ENCODE peak calls at places on chromosomes 3 and 15, in seven cellular contexts. One of them, this sample, is unnamed.

GRCh38 chr15:78007211-78007956 is 70.1 kb downstream of the TBC1D2B start:
- DNase-seq in caudate nucleus: no peak
- DNase-seq in activated T-helper 2 cell treated with anti-CD3 and anti-CD28 coated beads, Interferon-gamma antibody, Interleukin-2, Interleukin-4, amounts not matched to agents 10 μg/mL and 5 μg/mL and 100 μg/mL, durations not matched to agents 14 hours and 24 hours and 36 hours: no peak
- DNase-seq in activated T-cell treated with anti-CD3 and anti-CD28 coated beads, Interleukin-2, amount 50 U/mL, for 48 hours: no peak
- DNase-seq in MCF 10A: no peak
- DNase-seq in mesothelial cell of epicardium: no peak
- DNase-seq in HTR-8/SVneo: no peak
- DNase-seq in this sample: no peak

GRCh38 chr3:113377158-113377557 is 64.1 kb downstream of the CFAP44 start:
- DNase-seq in activated T-cell treated with anti-CD3 and anti-CD28 coated beads, Interleukin-2, amount 50 U/mL, for 48 hours: no peak
- DNase-seq in caudate nucleus: no peak
- DNase-seq in MCF 10A: no peak
- DNase-seq in mesothelial cell of epicardium: no peak
- DNase-seq in HTR-8/SVneo: no peak
- DNase-seq in activated T-helper 2 cell treated with anti-CD3 and anti-CD28 coated beads, Interferon-gamma antibody, Interleukin-2, Interleukin-4, amounts not matched to agents 10 μg/mL and 5 μg/mL and 100 μg/mL, durations not matched to agents 14 hours and 24 hours and 36 hours: no peak
- DNase-seq in this sample: no peak

GRCh38 chr3:33299395-33300081 is 22.3 kb downstream of the FBXL2 start:
- DNase-seq in mesothelial cell of epicardium: no peak
- DNase-seq in MCF 10A: peak
- DNase-seq in activated T-helper 2 cell treated with anti-CD3 and anti-CD28 coated beads, Interferon-gamma antibody, Interleukin-2, Interleukin-4, amounts not matched to agents 10 μg/mL and 5 μg/mL and 100 μg/mL, durations not matched to agents 14 hours and 24 hours and 36 hours: no peak
- DNase-seq in activated T-cell treated with anti-CD3 and anti-CD28 coated beads, Interleukin-2, amount 50 U/mL, for 48 hours: no peak
- DNase-seq in HTR-8/SVneo: peak
- DNase-seq in caudate nucleus: no peak
- DNase-seq in this sample: no peak

GRCh38 chr3:146473726-146474125 is 4.4 kb upstream of the PLSCR2 start:
- DNase-seq in activated T-cell treated with anti-CD3 and anti-CD28 coated beads, Interleukin-2, amount 50 U/mL, for 48 hours: no peak
- DNase-seq in activated T-helper 2 cell treated with anti-CD3 and anti-CD28 coated beads, Interferon-gamma antibody, Interleukin-2, Interleukin-4, amounts not matched to agents 10 μg/mL and 5 μg/mL and 100 μg/mL, durations not matched to agents 14 hours and 24 hours and 36 hours: no peak
- DNase-seq in MCF 10A: no peak
- DNase-seq in mesothelial cell of epicardium: no peak
- DNase-seq in caudate nucleus: no peak
- DNase-seq in HTR-8/SVneo: no peak
- DNase-seq in this sample: no peak

GRCh38 chr15:78855746-78856145 is 16.9 kb upstream of the MORF4L1 start:
- DNase-seq in MCF 10A: no peak
- DNase-seq in activated T-helper 2 cell treated with anti-CD3 and anti-CD28 coated beads, Interferon-gamma antibody, Interleukin-2, Interleukin-4, amounts not matched to agents 10 μg/mL and 5 μg/mL and 100 μg/mL, durations not matched to agents 14 hours and 24 hours and 36 hours: no peak
- DNase-seq in mesothelial cell of epicardium: no peak
- DNase-seq in HTR-8/SVneo: no peak
- DNase-seq in activated T-cell treated with anti-CD3 and anti-CD28 coated beads, Interleukin-2, amount 50 U/mL, for 48 hours: no peak
- DNase-seq in caudate nucleus: no peak
- DNase-seq in this sample: no peak

GRCh38 chr3:41288785-41289184 is 89.5 kb downstream of the CTNNB1 start:
- DNase-seq in MCF 10A: no peak
- DNase-seq in activated T-cell treated with anti-CD3 and anti-CD28 coated beads, Interleukin-2, amount 50 U/mL, for 48 hours: no peak
- DNase-seq in activated T-helper 2 cell treated with anti-CD3 and anti-CD28 coated beads, Interferon-gamma antibody, Interleukin-2, Interleukin-4, amounts not matched to agents 10 μg/mL and 5 μg/mL and 100 μg/mL, durations not matched to agents 14 hours and 24 hours and 36 hours: no peak
- DNase-seq in HTR-8/SVneo: no peak
- DNase-seq in mesothelial cell of epicardium: no peak
- DNase-seq in caudate nucleus: no peak
- DNase-seq in this sample: no peak

GRCh38 chr3:113698891-113699465 is 2.5 kb upstream of the USF3 start:
- DNase-seq in caudate nucleus: no peak
- DNase-seq in MCF 10A: no peak
- DNase-seq in activated T-cell treated with anti-CD3 and anti-CD28 coated beads, Interleukin-2, amount 50 U/mL, for 48 hours: no peak
- DNase-seq in activated T-helper 2 cell treated with anti-CD3 and anti-CD28 coated beads, Interferon-gamma antibody, Interleukin-2, Interleukin-4, amounts not matched to agents 10 μg/mL and 5 μg/mL and 100 μg/mL, durations not matched to agents 14 hours and 24 hours and 36 hours: no peak
- DNase-seq in mesothelial cell of epicardium: no peak
- DNase-seq in HTR-8/SVneo: no peak
- DNase-seq in this sample: no peak

GRCh38 chr3:195893121-195893449 is 15.3 kb downstream of the TNK2 start:
- DNase-seq in activated T-helper 2 cell treated with anti-CD3 and anti-CD28 coated beads, Interferon-gamma antibody, Interleukin-2, Interleukin-4, amounts not matched to agents 10 μg/mL and 5 μg/mL and 100 μg/mL, durations not matched to agents 14 hours and 24 hours and 36 hours: no peak
- DNase-seq in HTR-8/SVneo: no peak
- DNase-seq in activated T-cell treated with anti-CD3 and anti-CD28 coated beads, Interleukin-2, amount 50 U/mL, for 48 hours: no peak
- DNase-seq in mesothelial cell of epicardium: no peak
- DNase-seq in MCF 10A: no peak
- DNase-seq in caudate nucleus: peak
- DNase-seq in this sample: no peak

GRCh38 chr3:58082047-58082446 is 73.8 kb downstream of the FLNB start:
- DNase-seq in activated T-helper 2 cell treated with anti-CD3 and anti-CD28 coated beads, Interferon-gamma antibody, Interleukin-2, Interleukin-4, amounts not matched to agents 10 μg/mL and 5 μg/mL and 100 μg/mL, durations not matched to agents 14 hours and 24 hours and 36 hours: peak
- DNase-seq in activated T-cell treated with anti-CD3 and anti-CD28 coated beads, Interleukin-2, amount 50 U/mL, for 48 hours: no peak
- DNase-seq in MCF 10A: no peak
- DNase-seq in HTR-8/SVneo: peak
- DNase-seq in mesothelial cell of epicardium: no peak
- DNase-seq in caudate nucleus: no peak
- DNase-seq in this sample: no peak

GRCh38 chr3:30535515-30535914 is 70.9 kb upstream of the TGFBR2 start:
- DNase-seq in mesothelial cell of epicardium: no peak
- DNase-seq in MCF 10A: no peak
- DNase-seq in HTR-8/SVneo: no peak
- DNase-seq in caudate nucleus: no peak
- DNase-seq in activated T-cell treated with anti-CD3 and anti-CD28 coated beads, Interleukin-2, amount 50 U/mL, for 48 hours: no peak
- DNase-seq in activated T-helper 2 cell treated with anti-CD3 and anti-CD28 coated beads, Interferon-gamma antibody, Interleukin-2, Interleukin-4, amounts not matched to agents 10 μg/mL and 5 μg/mL and 100 μg/mL, durations not matched to agents 14 hours and 24 hours and 36 hours: no peak
- DNase-seq in this sample: no peak

GRCh38 chr3:76199382-76199781 is 414.0 kb upstream of the ZNF717 start:
- DNase-seq in caudate nucleus: no peak
- DNase-seq in MCF 10A: no peak
- DNase-seq in activated T-helper 2 cell treated with anti-CD3 and anti-CD28 coated beads, Interferon-gamma antibody, Interleukin-2, Interleukin-4, amounts not matched to agents 10 μg/mL and 5 μg/mL and 100 μg/mL, durations not matched to agents 14 hours and 24 hours and 36 hours: no peak
- DNase-seq in activated T-cell treated with anti-CD3 and anti-CD28 coated beads, Interleukin-2, amount 50 U/mL, for 48 hours: no peak
- DNase-seq in HTR-8/SVneo: no peak
- DNase-seq in mesothelial cell of epicardium: no peak
- DNase-seq in this sample: no peak

GRCh38 chr3:15804553-15805095 is 6.8 kb upstream of the ANKRD28 start:
- DNase-seq in caudate nucleus: no peak
- DNase-seq in HTR-8/SVneo: no peak
- DNase-seq in MCF 10A: no peak
- DNase-seq in activated T-cell treated with anti-CD3 and anti-CD28 coated beads, Interleukin-2, amount 50 U/mL, for 48 hours: no peak
- DNase-seq in activated T-helper 2 cell treated with anti-CD3 and anti-CD28 coated beads, Interferon-gamma antibody, Interleukin-2, Interleukin-4, amounts not matched to agents 10 μg/mL and 5 μg/mL and 100 μg/mL, durations not matched to agents 14 hours and 24 hours and 36 hours: no peak
- DNase-seq in mesothelial cell of epicardium: no peak
- DNase-seq in this sample: no peak

GRCh38 chr15:25674948-25675347 is 188.2 kb downstream of the ATP10A start:
- DNase-seq in HTR-8/SVneo: no peak
- DNase-seq in mesothelial cell of epicardium: no peak
- DNase-seq in activated T-helper 2 cell treated with anti-CD3 and anti-CD28 coated beads, Interferon-gamma antibody, Interleukin-2, Interleukin-4, amounts not matched to agents 10 μg/mL and 5 μg/mL and 100 μg/mL, durations not matched to agents 14 hours and 24 hours and 36 hours: no peak
- DNase-seq in MCF 10A: no peak
- DNase-seq in activated T-cell treated with anti-CD3 and anti-CD28 coated beads, Interleukin-2, amount 50 U/mL, for 48 hours: no peak
- DNase-seq in caudate nucleus: no peak
- DNase-seq in this sample: no peak

GRCh38 chr15:77538793-77539487 is 93.8 kb downstream of the LINGO1 start:
- DNase-seq in MCF 10A: peak
- DNase-seq in activated T-cell treated with anti-CD3 and anti-CD28 coated beads, Interleukin-2, amount 50 U/mL, for 48 hours: no peak
- DNase-seq in HTR-8/SVneo: no peak
- DNase-seq in caudate nucleus: no peak
- DNase-seq in mesothelial cell of epicardium: no peak
- DNase-seq in activated T-helper 2 cell treated with anti-CD3 and anti-CD28 coated beads, Interferon-gamma antibody, Interleukin-2, Interleukin-4, amounts not matched to agents 10 μg/mL and 5 μg/mL and 100 μg/mL, durations not matched to agents 14 hours and 24 hours and 36 hours: no peak
- DNase-seq in this sample: no peak

GRCh38 chr3:169116056-169116693 is 547.3 kb downstream of the MECOM start:
- DNase-seq in MCF 10A: no peak
- DNase-seq in activated T-helper 2 cell treated with anti-CD3 and anti-CD28 coated beads, Interferon-gamma antibody, Interleukin-2, Interleukin-4, amounts not matched to agents 10 μg/mL and 5 μg/mL and 100 μg/mL, durations not matched to agents 14 hours and 24 hours and 36 hours: no peak
- DNase-seq in caudate nucleus: no peak
- DNase-seq in HTR-8/SVneo: no peak
- DNase-seq in mesothelial cell of epicardium: no peak
- DNase-seq in activated T-cell treated with anti-CD3 and anti-CD28 coated beads, Interleukin-2, amount 50 U/mL, for 48 hours: no peak
- DNase-seq in this sample: no peak

GRCh38 chr15:37134244-37134643 is 33.9 kb upstream of the MEIS2 start:
- DNase-seq in HTR-8/SVneo: no peak
- DNase-seq in mesothelial cell of epicardium: no peak
- DNase-seq in MCF 10A: no peak
- DNase-seq in activated T-helper 2 cell treated with anti-CD3 and anti-CD28 coated beads, Interferon-gamma antibody, Interleukin-2, Interleukin-4, amounts not matched to agents 10 μg/mL and 5 μg/mL and 100 μg/mL, durations not matched to agents 14 hours and 24 hours and 36 hours: no peak
- DNase-seq in caudate nucleus: no peak
- DNase-seq in activated T-cell treated with anti-CD3 and anti-CD28 coated beads, Interleukin-2, amount 50 U/mL, for 48 hours: no peak
- DNase-seq in this sample: no peak

GRCh38 chr3:9808345-9809037 is 1.6 kb upstream of the TTLL3 start:
- DNase-seq in activated T-helper 2 cell treated with anti-CD3 and anti-CD28 coated beads, Interferon-gamma antibody, Interleukin-2, Interleukin-4, amounts not matched to agents 10 μg/mL and 5 μg/mL and 100 μg/mL, durations not matched to agents 14 hours and 24 hours and 36 hours: peak
- DNase-seq in MCF 10A: peak
- DNase-seq in caudate nucleus: no peak
- DNase-seq in mesothelial cell of epicardium: no peak
- DNase-seq in HTR-8/SVneo: no peak
- DNase-seq in activated T-cell treated with anti-CD3 and anti-CD28 coated beads, Interleukin-2, amount 50 U/mL, for 48 hours: peak
- DNase-seq in this sample: no peak

GRCh38 chr15:36359286-36359685 is 220.1 kb upstream of the CDIN1 start:
- DNase-seq in mesothelial cell of epicardium: no peak
- DNase-seq in activated T-helper 2 cell treated with anti-CD3 and anti-CD28 coated beads, Interferon-gamma antibody, Interleukin-2, Interleukin-4, amounts not matched to agents 10 μg/mL and 5 μg/mL and 100 μg/mL, durations not matched to agents 14 hours and 24 hours and 36 hours: no peak
- DNase-seq in HTR-8/SVneo: no peak
- DNase-seq in MCF 10A: no peak
- DNase-seq in caudate nucleus: no peak
- DNase-seq in activated T-cell treated with anti-CD3 and anti-CD28 coated beads, Interleukin-2, amount 50 U/mL, for 48 hours: no peak
- DNase-seq in this sample: no peak

GRCh38 chr15:60917469-60918130 is 311.5 kb downstream of the RORA start:
- DNase-seq in caudate nucleus: no peak
- DNase-seq in HTR-8/SVneo: no peak
- DNase-seq in mesothelial cell of epicardium: no peak
- DNase-seq in MCF 10A: no peak
- DNase-seq in activated T-cell treated with anti-CD3 and anti-CD28 coated beads, Interleukin-2, amount 50 U/mL, for 48 hours: no peak
- DNase-seq in activated T-helper 2 cell treated with anti-CD3 and anti-CD28 coated beads, Interferon-gamma antibody, Interleukin-2, Interleukin-4, amounts not matched to agents 10 μg/mL and 5 μg/mL and 100 μg/mL, durations not matched to agents 14 hours and 24 hours and 36 hours: no peak
- DNase-seq in this sample: no peak

GRCh38 chr15:69074011-69074842 is 59.7 kb downstream of the NOX5 start:
- DNase-seq in caudate nucleus: no peak
- DNase-seq in MCF 10A: peak
- DNase-seq in activated T-helper 2 cell treated with anti-CD3 and anti-CD28 coated beads, Interferon-gamma antibody, Interleukin-2, Interleukin-4, amounts not matched to agents 10 μg/mL and 5 μg/mL and 100 μg/mL, durations not matched to agents 14 hours and 24 hours and 36 hours: no peak
- DNase-seq in activated T-cell treated with anti-CD3 and anti-CD28 coated beads, Interleukin-2, amount 50 U/mL, for 48 hours: no peak
- DNase-seq in HTR-8/SVneo: peak
- DNase-seq in mesothelial cell of epicardium: peak
- DNase-seq in this sample: peak

GRCh38 chr3:183182073-183182472 is 19.5 kb upstream of the LAMP3 start:
- DNase-seq in MCF 10A: no peak
- DNase-seq in mesothelial cell of epicardium: no peak
- DNase-seq in caudate nucleus: no peak
- DNase-seq in activated T-cell treated with anti-CD3 and anti-CD28 coated beads, Interleukin-2, amount 50 U/mL, for 48 hours: no peak
- DNase-seq in HTR-8/SVneo: no peak
- DNase-seq in activated T-helper 2 cell treated with anti-CD3 and anti-CD28 coated beads, Interferon-gamma antibody, Interleukin-2, Interleukin-4, amounts not matched to agents 10 μg/mL and 5 μg/mL and 100 μg/mL, durations not matched to agents 14 hours and 24 hours and 36 hours: no peak
- DNase-seq in this sample: no peak

GRCh38 chr3:188627652-188628051 is 473.7 kb downstream of the LPP start:
- DNase-seq in mesothelial cell of epicardium: no peak
- DNase-seq in caudate nucleus: no peak
- DNase-seq in MCF 10A: peak
- DNase-seq in activated T-cell treated with anti-CD3 and anti-CD28 coated beads, Interleukin-2, amount 50 U/mL, for 48 hours: no peak
- DNase-seq in activated T-helper 2 cell treated with anti-CD3 and anti-CD28 coated beads, Interferon-gamma antibody, Interleukin-2, Interleukin-4, amounts not matched to agents 10 μg/mL and 5 μg/mL and 100 μg/mL, durations not matched to agents 14 hours and 24 hours and 36 hours: no peak
- DNase-seq in HTR-8/SVneo: peak
- DNase-seq in this sample: peak

GRCh38 chr15:87739866-87740265 is 516.7 kb downstream of the NTRK3 start:
- DNase-seq in caudate nucleus: no peak
- DNase-seq in mesothelial cell of epicardium: no peak
- DNase-seq in activated T-cell treated with anti-CD3 and anti-CD28 coated beads, Interleukin-2, amount 50 U/mL, for 48 hours: no peak
- DNase-seq in HTR-8/SVneo: no peak
- DNase-seq in MCF 10A: no peak
- DNase-seq in activated T-helper 2 cell treated with anti-CD3 and anti-CD28 coated beads, Interferon-gamma antibody, Interleukin-2, Interleukin-4, amounts not matched to agents 10 μg/mL and 5 μg/mL and 100 μg/mL, durations not matched to agents 14 hours and 24 hours and 36 hours: no peak
- DNase-seq in this sample: no peak

GRCh38 chr3:14460342-14461005 is 58.1 kb downstream of the SLC6A6 start:
- DNase-seq in activated T-cell treated with anti-CD3 and anti-CD28 coated beads, Interleukin-2, amount 50 U/mL, for 48 hours: no peak
- DNase-seq in caudate nucleus: peak
- DNase-seq in activated T-helper 2 cell treated with anti-CD3 and anti-CD28 coated beads, Interferon-gamma antibody, Interleukin-2, Interleukin-4, amounts not matched to agents 10 μg/mL and 5 μg/mL and 100 μg/mL, durations not matched to agents 14 hours and 24 hours and 36 hours: no peak
- DNase-seq in MCF 10A: peak
- DNase-seq in HTR-8/SVneo: no peak
- DNase-seq in mesothelial cell of epicardium: no peak
- DNase-seq in this sample: no peak

GRCh38 chr3:174251696-174252095 is 607.4 kb upstream of the NAALADL2 start:
- DNase-seq in activated T-helper 2 cell treated with anti-CD3 and anti-CD28 coated beads, Interferon-gamma antibody, Interleukin-2, Interleukin-4, amounts not matched to agents 10 μg/mL and 5 μg/mL and 100 μg/mL, durations not matched to agents 14 hours and 24 hours and 36 hours: no peak
- DNase-seq in activated T-cell treated with anti-CD3 and anti-CD28 coated beads, Interleukin-2, amount 50 U/mL, for 48 hours: no peak
- DNase-seq in caudate nucleus: no peak
- DNase-seq in mesothelial cell of epicardium: no peak
- DNase-seq in HTR-8/SVneo: no peak
- DNase-seq in MCF 10A: no peak
- DNase-seq in this sample: no peak

GRCh38 chr3:67357610-67358458 is 296.6 kb downstream of the SUCLG2 start:
- DNase-seq in caudate nucleus: no peak
- DNase-seq in activated T-cell treated with anti-CD3 and anti-CD28 coated beads, Interleukin-2, amount 50 U/mL, for 48 hours: no peak
- DNase-seq in HTR-8/SVneo: peak
- DNase-seq in mesothelial cell of epicardium: no peak
- DNase-seq in activated T-helper 2 cell treated with anti-CD3 and anti-CD28 coated beads, Interferon-gamma antibody, Interleukin-2, Interleukin-4, amounts not matched to agents 10 μg/mL and 5 μg/mL and 100 μg/mL, durations not matched to agents 14 hours and 24 hours and 36 hours: no peak
- DNase-seq in MCF 10A: peak
- DNase-seq in this sample: peak

GRCh38 chr3:113212155-113212844 is 943 bp downstream of the BOC start:
- DNase-seq in activated T-helper 2 cell treated with anti-CD3 and anti-CD28 coated beads, Interferon-gamma antibody, Interleukin-2, Interleukin-4, amounts not matched to agents 10 μg/mL and 5 μg/mL and 100 μg/mL, durations not matched to agents 14 hours and 24 hours and 36 hours: no peak
- DNase-seq in activated T-cell treated with anti-CD3 and anti-CD28 coated beads, Interleukin-2, amount 50 U/mL, for 48 hours: peak
- DNase-seq in caudate nucleus: peak
- DNase-seq in mesothelial cell of epicardium: no peak
- DNase-seq in MCF 10A: no peak
- DNase-seq in HTR-8/SVneo: peak
- DNase-seq in this sample: no peak

GRCh38 chr15:85810075-85810474 is 15.3 kb upstream of the KLHL25 start:
- DNase-seq in activated T-helper 2 cell treated with anti-CD3 and anti-CD28 coated beads, Interferon-gamma antibody, Interleukin-2, Interleukin-4, amounts not matched to agents 10 μg/mL and 5 μg/mL and 100 μg/mL, durations not matched to agents 14 hours and 24 hours and 36 hours: no peak
- DNase-seq in HTR-8/SVneo: no peak
- DNase-seq in activated T-cell treated with anti-CD3 and anti-CD28 coated beads, Interleukin-2, amount 50 U/mL, for 48 hours: no peak
- DNase-seq in caudate nucleus: no peak
- DNase-seq in MCF 10A: peak
- DNase-seq in mesothelial cell of epicardium: no peak
- DNase-seq in this sample: no peak

GRCh38 chr3:97882975-97883598 is 61.3 kb downstream of the CRYBG3 start:
- DNase-seq in HTR-8/SVneo: peak
- DNase-seq in activated T-cell treated with anti-CD3 and anti-CD28 coated beads, Interleukin-2, amount 50 U/mL, for 48 hours: no peak
- DNase-seq in MCF 10A: peak
- DNase-seq in mesothelial cell of epicardium: no peak
- DNase-seq in caudate nucleus: no peak
- DNase-seq in activated T-helper 2 cell treated with anti-CD3 and anti-CD28 coated beads, Interferon-gamma antibody, Interleukin-2, Interleukin-4, amounts not matched to agents 10 μg/mL and 5 μg/mL and 100 μg/mL, durations not matched to agents 14 hours and 24 hours and 36 hours: no peak
- DNase-seq in this sample: no peak

GRCh38 chr3:118478706-118479276 is 555.9 kb downstream of the IGSF11 start:
- DNase-seq in MCF 10A: no peak
- DNase-seq in caudate nucleus: no peak
- DNase-seq in HTR-8/SVneo: no peak
- DNase-seq in activated T-helper 2 cell treated with anti-CD3 and anti-CD28 coated beads, Interferon-gamma antibody, Interleukin-2, Interleukin-4, amounts not matched to agents 10 μg/mL and 5 μg/mL and 100 μg/mL, durations not matched to agents 14 hours and 24 hours and 36 hours: no peak
- DNase-seq in activated T-cell treated with anti-CD3 and anti-CD28 coated beads, Interleukin-2, amount 50 U/mL, for 48 hours: no peak
- DNase-seq in mesothelial cell of epicardium: no peak
- DNase-seq in this sample: no peak

GRCh38 chr3:49339593-49339946 is 283 bp downstream of the USP4 start:
- DNase-seq in HTR-8/SVneo: no peak
- DNase-seq in MCF 10A: no peak
- DNase-seq in activated T-helper 2 cell treated with anti-CD3 and anti-CD28 coated beads, Interferon-gamma antibody, Interleukin-2, Interleukin-4, amounts not matched to agents 10 μg/mL and 5 μg/mL and 100 μg/mL, durations not matched to agents 14 hours and 24 hours and 36 hours: peak
- DNase-seq in mesothelial cell of epicardium: no peak
- DNase-seq in activated T-cell treated with anti-CD3 and anti-CD28 coated beads, Interleukin-2, amount 50 U/mL, for 48 hours: peak
- DNase-seq in caudate nucleus: no peak
- DNase-seq in this sample: no peak

GRCh38 chr3:138456961-138457862 is 22.8 kb downstream of the ESYT3 start:
- DNase-seq in caudate nucleus: no peak
- DNase-seq in HTR-8/SVneo: no peak
- DNase-seq in MCF 10A: no peak
- DNase-seq in mesothelial cell of epicardium: no peak
- DNase-seq in activated T-helper 2 cell treated with anti-CD3 and anti-CD28 coated beads, Interferon-gamma antibody, Interleukin-2, Interleukin-4, amounts not matched to agents 10 μg/mL and 5 μg/mL and 100 μg/mL, durations not matched to agents 14 hours and 24 hours and 36 hours: no peak
- DNase-seq in activated T-cell treated with anti-CD3 and anti-CD28 coated beads, Interleukin-2, amount 50 U/mL, for 48 hours: no peak
- DNase-seq in this sample: no peak

GRCh38 chr3:114319453-114319852 is 25.6 kb downstream of the TIGIT start:
- DNase-seq in MCF 10A: peak
- DNase-seq in mesothelial cell of epicardium: no peak
- DNase-seq in activated T-helper 2 cell treated with anti-CD3 and anti-CD28 coated beads, Interferon-gamma antibody, Interleukin-2, Interleukin-4, amounts not matched to agents 10 μg/mL and 5 μg/mL and 100 μg/mL, durations not matched to agents 14 hours and 24 hours and 36 hours: no peak
- DNase-seq in HTR-8/SVneo: peak
- DNase-seq in caudate nucleus: no peak
- DNase-seq in activated T-cell treated with anti-CD3 and anti-CD28 coated beads, Interleukin-2, amount 50 U/mL, for 48 hours: no peak
- DNase-seq in this sample: no peak

GRCh38 chr3:164879201-164879600 is 199.1 kb downstream of the SI start:
- DNase-seq in activated T-cell treated with anti-CD3 and anti-CD28 coated beads, Interleukin-2, amount 50 U/mL, for 48 hours: no peak
- DNase-seq in HTR-8/SVneo: no peak
- DNase-seq in MCF 10A: no peak
- DNase-seq in caudate nucleus: peak
- DNase-seq in mesothelial cell of epicardium: no peak
- DNase-seq in activated T-helper 2 cell treated with anti-CD3 and anti-CD28 coated beads, Interferon-gamma antibody, Interleukin-2, Interleukin-4, amounts not matched to agents 10 μg/mL and 5 μg/mL and 100 μg/mL, durations not matched to agents 14 hours and 24 hours and 36 hours: no peak
- DNase-seq in this sample: no peak

GRCh38 chr15:57903626-57904025 is 161.9 kb downstream of the ALDH1A2 start:
- DNase-seq in MCF 10A: no peak
- DNase-seq in caudate nucleus: no peak
- DNase-seq in mesothelial cell of epicardium: no peak
- DNase-seq in activated T-helper 2 cell treated with anti-CD3 and anti-CD28 coated beads, Interferon-gamma antibody, Interleukin-2, Interleukin-4, amounts not matched to agents 10 μg/mL and 5 μg/mL and 100 μg/mL, durations not matched to agents 14 hours and 24 hours and 36 hours: no peak
- DNase-seq in HTR-8/SVneo: no peak
- DNase-seq in activated T-cell treated with anti-CD3 and anti-CD28 coated beads, Interleukin-2, amount 50 U/mL, for 48 hours: no peak
- DNase-seq in this sample: no peak

GRCh38 chr3:5330152-5330810 is 142.8 kb downstream of the EDEM1 start:
- DNase-seq in activated T-cell treated with anti-CD3 and anti-CD28 coated beads, Interleukin-2, amount 50 U/mL, for 48 hours: peak
- DNase-seq in activated T-helper 2 cell treated with anti-CD3 and anti-CD28 coated beads, Interferon-gamma antibody, Interleukin-2, Interleukin-4, amounts not matched to agents 10 μg/mL and 5 μg/mL and 100 μg/mL, durations not matched to agents 14 hours and 24 hours and 36 hours: no peak
- DNase-seq in caudate nucleus: no peak
- DNase-seq in HTR-8/SVneo: no peak
- DNase-seq in MCF 10A: peak
- DNase-seq in mesothelial cell of epicardium: no peak
- DNase-seq in this sample: no peak

GRCh38 chr3:4864503-4864902 is 114.7 kb upstream of the BHLHE40 start:
- DNase-seq in mesothelial cell of epicardium: no peak
- DNase-seq in activated T-cell treated with anti-CD3 and anti-CD28 coated beads, Interleukin-2, amount 50 U/mL, for 48 hours: no peak
- DNase-seq in activated T-helper 2 cell treated with anti-CD3 and anti-CD28 coated beads, Interferon-gamma antibody, Interleukin-2, Interleukin-4, amounts not matched to agents 10 μg/mL and 5 μg/mL and 100 μg/mL, durations not matched to agents 14 hours and 24 hours and 36 hours: no peak
- DNase-seq in caudate nucleus: no peak
- DNase-seq in MCF 10A: peak
- DNase-seq in HTR-8/SVneo: no peak
- DNase-seq in this sample: no peak